ENCODE peak calls at places on chromosomes 1 and 21, in five cellular contexts. L, W, F, T and B are unnamed samples.

GRCh38 chr1:3453891-3454810 is at the start of gene ARHGEF16:
- DNase-seq in L (peak; percentile 51), W (peak; percentile 91), T (no peak), F (peak; percentile 32), B (peak; percentile 70)

GRCh38 chr1:179061360-179062282 is 20.2 kb upstream of the TOR3A start:
- DNase-seq in W (no peak), F (no peak), T (no peak), L (no peak), B (no peak)

GRCh38 chr1:230832466-230832865 is 35.9 kb downstream of the C1orf198 start:
- DNase-seq in F (no peak), L (no peak), W (no peak), T (no peak), B (no peak)

GRCh38 chr1:187696092-187696491 is 867.3 kb downstream of the PLA2G4A start:
- DNase-seq in F (no peak), W (no peak), T (no peak), L (no peak), B (no peak)

GRCh38 chr1:189616893-189617292 is 860.8 kb downstream of the BRINP3 start:
- DNase-seq in W (no peak), F (no peak), L (peak; percentile 30), T (no peak), B (no peak)

GRCh38 chr21:41240040-41240439 is 72.1 kb downstream of the BACE2 start:
- DNase-seq in L (no peak), F (no peak), W (no peak), T (no peak), B (no peak)

GRCh38 chr1:9630331-9631081 is 21.0 kb upstream of the PIK3CD start:
- DNase-seq in F (no peak), W (no peak), T (no peak), L (no peak), B (peak; percentile 50)

GRCh38 chr1:83571536-83571935 is 427.4 kb downstream of the TTLL7 start:
- DNase-seq in L (no peak), F (no peak), W (no peak), T (no peak), B (no peak)

GRCh38 chr1:18246543-18246942 is 138.9 kb downstream of the IGSF21 start:
- DNase-seq in T (no peak), F (no peak), L (peak; percentile 18), W (peak; percentile 21), B (peak; percentile 1)

GRCh38 chr1:13964768-13965167 is 264.8 kb downstream of the PRDM2 start:
- DNase-seq in L (no peak), T (no peak), F (no peak), W (no peak), B (no peak)

GRCh38 chr1:186188004-186188539 is 187.0 kb downstream of the TPR start:
- DNase-seq in L (peak; percentile 40), W (no peak), F (peak; percentile 78), T (no peak), B (no peak)

GRCh38 chr1:15826810-15827507 is 19.5 kb upstream of the UQCRHL start:
- DNase-seq in L (no peak), W (no peak), F (no peak), T (no peak), B (no peak)

DNA sequence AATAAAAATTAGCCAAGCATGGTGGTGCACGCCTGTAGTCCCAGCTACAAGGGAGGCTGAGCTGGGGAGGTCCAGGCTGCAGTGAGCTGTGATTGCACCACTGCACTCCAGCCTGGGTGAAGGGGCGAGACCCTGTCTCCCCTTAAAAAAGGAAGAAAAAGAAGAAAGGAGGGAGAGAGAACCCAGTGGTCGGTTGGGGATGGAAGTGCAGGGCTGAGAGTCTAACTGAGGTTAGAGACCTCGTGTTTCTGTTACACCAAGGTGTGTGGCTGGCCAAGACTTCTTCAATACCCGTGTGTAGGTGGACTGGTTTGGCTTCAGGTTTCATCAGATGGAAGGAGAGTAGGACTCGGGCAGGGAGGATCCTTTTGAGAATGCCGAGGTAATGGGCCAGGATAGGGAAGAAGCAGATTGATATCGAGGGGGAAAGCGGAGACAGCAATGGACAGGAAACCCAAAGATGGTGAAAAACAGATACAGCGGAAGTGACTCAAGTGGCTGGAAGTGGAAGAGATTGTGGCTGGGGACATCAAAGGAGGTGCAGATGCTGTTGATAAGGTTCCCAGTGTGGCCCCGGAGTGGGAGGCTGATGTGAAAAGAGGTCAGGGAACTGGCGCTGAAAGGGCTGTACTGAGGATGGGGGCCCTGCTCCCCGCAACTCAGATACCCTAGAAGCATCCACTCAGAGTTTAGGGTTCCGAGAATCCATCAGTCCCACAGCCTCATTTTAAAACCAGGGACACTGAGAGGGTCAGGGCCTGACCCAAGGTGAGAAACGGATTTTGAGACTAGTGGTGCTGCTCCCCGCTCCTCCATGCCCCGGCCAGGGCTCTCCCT is 681 bp upstream of the UBXN10 start:
- DNase-seq in T (no peak), W (peak; percentile 74), F (no peak), L (no peak), B (peak; percentile 78)
- TF ChIP-seq MYC in T (no peak), W (no peak), F (no peak), L (no peak), B (no peak)

DNA sequence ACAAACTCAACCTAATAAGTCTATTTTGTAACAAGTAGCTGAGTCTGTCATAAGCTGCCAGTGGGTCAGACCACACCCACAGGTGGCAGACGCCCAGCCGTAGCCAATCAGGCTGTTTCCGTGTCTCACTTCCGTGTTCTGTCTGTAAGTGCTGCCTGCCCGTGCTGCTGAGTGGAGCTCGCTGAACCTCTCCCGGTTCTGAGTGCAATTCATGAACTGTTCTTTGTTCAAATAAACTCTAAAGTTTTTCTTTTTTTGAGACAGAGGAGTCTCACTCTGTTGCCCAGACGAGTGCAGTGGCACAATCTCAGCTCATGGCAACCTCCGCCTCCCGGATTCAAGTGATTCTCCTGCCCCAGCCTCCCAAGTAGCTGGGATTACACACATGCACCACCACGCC is 25.1 kb downstream of the POFUT2 start:
- DNase-seq in W (no peak), T (no peak), F (no peak), L (no peak), B (no peak)
- TF ChIP-seq MYC in W (no peak), T (no peak), F (no peak), L (no peak), B (no peak)

DNA sequence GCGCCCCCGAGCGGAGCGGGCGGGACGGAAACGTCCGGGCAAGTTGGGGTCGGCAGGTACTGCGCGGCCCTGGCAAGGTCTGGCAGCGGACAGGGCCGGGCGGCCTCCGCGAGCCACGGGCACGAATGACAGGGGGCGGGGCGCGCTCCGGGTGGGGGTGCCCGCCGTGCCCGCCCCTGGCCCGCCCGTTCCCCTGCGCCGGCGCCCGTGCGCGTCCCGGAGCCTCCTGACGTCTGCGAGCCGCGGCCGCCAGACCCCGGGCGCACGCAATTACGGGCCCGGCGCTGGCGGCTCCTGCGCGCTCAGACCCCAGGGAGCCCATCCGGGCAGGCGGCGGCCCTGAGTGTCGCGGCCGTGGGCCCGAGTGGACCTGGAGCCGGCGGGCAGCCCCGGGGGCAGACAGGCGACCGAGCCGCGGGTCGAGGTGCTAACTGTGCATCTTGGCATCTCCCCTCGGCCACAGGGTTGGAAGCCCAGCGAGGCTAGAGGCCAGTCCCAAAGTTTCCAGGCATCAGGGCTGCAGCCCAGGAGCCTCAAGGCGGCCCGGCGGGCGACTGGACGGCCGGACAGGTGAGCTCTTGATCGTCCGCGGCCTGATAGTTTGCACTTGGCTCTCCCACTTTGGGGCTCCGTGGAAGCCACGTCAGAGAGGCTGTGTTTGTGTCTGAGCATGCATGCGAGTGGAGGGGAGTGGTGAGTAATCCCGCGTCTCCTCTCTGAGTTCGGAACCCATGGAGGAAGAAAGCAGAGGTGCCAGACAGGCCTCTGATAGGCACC is 933 bp downstream of the MIB2 start:
- DNase-seq in F (peak; percentile 18), T (no peak), W (peak; percentile 85), L (no peak), B (peak; percentile 50)
- TF ChIP-seq MYC in F (no peak), T (no peak), W (no peak), L (no peak), B (no peak)

DNA sequence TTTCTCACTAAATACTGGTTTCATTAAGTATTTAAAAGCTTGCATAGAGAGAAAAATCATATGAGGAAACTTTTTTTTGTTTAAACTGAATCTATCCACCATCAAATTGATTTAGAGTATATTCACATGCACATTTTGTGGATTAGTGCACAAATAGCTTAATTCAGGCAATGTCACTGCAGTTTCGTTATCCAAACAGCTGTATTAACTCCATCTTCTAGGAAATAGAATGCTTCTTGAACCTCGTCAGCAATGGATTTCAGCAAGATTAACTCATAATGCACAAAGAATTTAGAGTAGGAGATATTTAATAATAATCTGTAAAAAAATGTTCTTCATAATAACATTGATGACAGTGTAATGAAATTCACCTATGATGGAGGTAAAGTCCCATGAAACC is 37.5 kb downstream of the NEXN start:
- DNase-seq in W (no peak), L (no peak), T (no peak), F (no peak), B (no peak)
- TF ChIP-seq MYC in W (no peak), L (no peak), T (no peak), F (no peak), B (no peak)

GRCh38 chr1:237186733-237187132 is 144.7 kb downstream of the RYR2 start:
- DNase-seq in F (no peak), T (no peak), L (no peak), W (no peak), B (no peak)

GRCh38 chr1:237183963-237184540 is 142.1 kb downstream of the RYR2 start:
- DNase-seq in W (no peak), T (no peak), F (no peak), L (no peak), B (no peak)

GRCh38 chr1:237179511-237179910 is 137.5 kb downstream of the RYR2 start:
- DNase-seq in T (no peak), L (no peak), F (no peak), W (no peak), B (no peak)

GRCh38 chr1:237181731-237182317 is 139.8 kb downstream of the RYR2 start:
- DNase-seq in W (no peak), T (no peak), F (no peak), L (no peak), B (no peak)
- TF ChIP-seq MYC in W (no peak), T (no peak), F (no peak), L (no peak), B (no peak)

DNA sequence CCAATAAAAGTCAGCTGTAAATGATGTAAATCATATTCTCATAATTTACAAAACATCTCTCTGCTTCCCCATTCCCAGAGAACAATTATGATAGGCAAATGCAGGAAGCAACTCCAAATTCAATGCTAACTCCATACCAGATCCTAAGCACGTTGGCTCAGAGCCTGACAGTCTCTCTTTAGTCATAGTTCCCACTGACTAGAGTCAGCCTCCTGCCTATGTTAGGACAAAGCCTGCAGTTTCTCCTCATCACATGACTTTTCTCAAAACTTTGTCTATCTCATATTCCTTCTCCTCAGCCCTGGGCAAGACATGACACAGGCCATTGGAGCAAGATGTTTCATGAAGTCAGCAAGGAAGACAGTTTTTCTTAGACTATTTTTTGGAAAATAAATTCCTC is 101.5 kb upstream of the COL24A1 start:
- DNase-seq in W (no peak), T (no peak), F (no peak), L (no peak), B (no peak)
- TF ChIP-seq MYC in W (no peak), T (no peak), F (no peak), L (no peak), B (no peak)

GRCh38 chr21:17442174-17442573 is 70.7 kb upstream of the CXADR start:
- DNase-seq in F (no peak), W (no peak), L (no peak), T (no peak), B (no peak)
- TF ChIP-seq MYC in F (no peak), W (no peak), L (no peak), T (no peak), B (no peak)